ENCODE peak calls at places on chromosomes 12 and 14, in six cellular contexts. L is Panc1; C is GM20000; A is mammary epithelial cell; U is CD4-positive, alpha-beta T cell; Z is body of pancreas. Y is an unnamed sample.

GRCh38 chr12:15679146-15679545 is 110.0 kb downstream of the EPS8 start:
- DNase-seq in L (no peak), C (no peak), A (no peak), U (no peak), Z (no peak), Y (no peak)

GRCh38 chr14:105168979-105169507 is 467 bp upstream of the JAG2 start:
- DNase-seq in L (no peak), C (no peak), A (peak; percentile 29), U (no peak), Z (no peak), Y (peak; percentile 40)

GRCh38 chr12:110853856-110854255 is 7.1 kb downstream of the CCDC63 start:
- DNase-seq in L (no peak), C (no peak), A (no peak), U (no peak), Z (no peak), Y (no peak)

GRCh38 chr14:71365305-71365865 is 458.1 kb downstream of the PCNX1 start:
- DNase-seq in L (no peak), C (no peak), A (no peak), U (no peak), Z (no peak), Y (no peak)

GRCh38 chr14:92922155-92922735 is 705 bp upstream of the CHGA start:
- DNase-seq in L (no peak), C (no peak), A (no peak), U (no peak), Z (no peak), Y (no peak)

GRCh38 chr12:64534672-64535199 is 75.6 kb upstream of the RASSF3 start:
- DNase-seq in L (no peak), C (no peak), A (no peak), U (no peak), Z (no peak), Y (no peak)

GRCh38 chr12:79933043-79933442 is 1.9 kb downstream of the PPP1R12A start:
- DNase-seq in L (no peak), C (no peak), A (no peak), U (no peak), Z (no peak), Y (no peak)

GRCh38 chr14:91985008-91985407 is 37.5 kb upstream of the FBLN5 start:
- DNase-seq in L (no peak), C (no peak), A (peak; percentile 3), U (no peak), Z (no peak), Y (no peak)

GRCh38 chr12:6553051-6553868 is 2.6 kb downstream of the IFFO1 start:
- DNase-seq in L (no peak), C (no peak), A (no peak), U (no peak), Z (no peak), Y (no peak)

GRCh38 chr12:120013659-120014380 is 24.8 kb downstream of the BICDL1 start:
- DNase-seq in L (peak; percentile 33), C (peak; percentile 63), A (peak; percentile 40), U (no peak), Z (no peak), Y (no peak)

GRCh38 chr12:107612508-107612907 is 73.1 kb upstream of the PWP1 start:
- DNase-seq in L (no peak), C (no peak), A (no peak), U (no peak), Z (no peak), Y (no peak)

GRCh38 chr14:60760209-60760608 is 25.6 kb downstream of the MNAT1 start:
- DNase-seq in L (no peak), C (no peak), A (no peak), U (no peak), Z (no peak), Y (no peak)

GRCh38 chr12:127381043-127381668 is 885.8 kb upstream of the TMEM132C start:
- DNase-seq in L (no peak), C (peak; percentile 75), A (peak; percentile 21), U (no peak), Z (peak; percentile 16), Y (peak; percentile 16)

GRCh38 chr12:45200497-45201043 is 15.3 kb upstream of the ANO6 start:
- DNase-seq in L (no peak), C (no peak), A (peak; percentile 51), U (no peak), Z (no peak), Y (no peak)

GRCh38 chr12:53211476-53212381 is 4.7 kb upstream of the ITGB7 start:
- DNase-seq in L (no peak), C (no peak), A (no peak), U (no peak), Z (no peak), Y (no peak)

GRCh38 chr14:53149656-53150319 is 3.3 kb downstream of the DDHD1 start:
- DNase-seq in L (no peak), C (no peak), A (no peak), U (no peak), Z (no peak), Y (no peak)

GRCh38 chr12:124664395-124665111 is 97.1 kb upstream of the NCOR2 start:
- DNase-seq in L (no peak), C (no peak), A (no peak), U (no peak), Z (no peak), Y (no peak)

GRCh38 chr14:71586131-71586893 is 345.9 kb upstream of the RGS6 start:
- DNase-seq in L (no peak), C (no peak), A (peak; percentile 16), U (no peak), Z (no peak), Y (no peak)

GRCh38 chr12:2052861-2053674 is at the start of gene CACNA1C:
- DNase-seq in L (no peak), C (peak; percentile 67), A (peak; percentile 43), U (no peak), Z (no peak), Y (no peak)

DNA sequence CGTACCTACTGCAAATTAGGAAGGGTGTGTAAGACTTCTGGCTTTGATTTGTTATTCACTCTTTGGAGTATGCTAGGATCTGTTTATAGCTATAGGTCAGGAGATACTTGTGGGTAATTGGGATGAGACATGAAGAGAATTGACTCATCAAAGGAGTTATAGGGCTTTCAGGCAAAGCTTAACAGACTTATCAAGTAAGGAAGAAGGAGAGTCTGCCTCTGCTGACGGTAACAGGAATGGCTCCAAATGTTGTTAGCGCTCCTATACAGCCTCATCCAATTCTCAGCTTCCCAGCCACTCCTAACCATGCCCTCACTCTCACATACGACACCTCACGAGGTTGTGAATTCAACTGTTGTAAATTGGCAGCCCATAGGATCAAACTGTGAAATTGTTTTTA is 140.5 kb downstream of the KCNA5 start:
- DNase-seq in L (no peak), C (no peak), A (peak; percentile 15), U (no peak), Z (no peak), Y (no peak)
- TF ChIP-seq CTCF in L (no peak), C (no peak), A (no peak), U (no peak), Z (no peak), Y (no peak)

GRCh38 chr12:62995097-62995496 is 60.1 kb upstream of the PPM1H start:
- DNase-seq in L (no peak), C (no peak), A (no peak), U (no peak), Z (no peak), Y (no peak)
- TF ChIP-seq CTCF in L (no peak), C (no peak), A (no peak), U (no peak), Z (no peak), Y (no peak)

DNA sequence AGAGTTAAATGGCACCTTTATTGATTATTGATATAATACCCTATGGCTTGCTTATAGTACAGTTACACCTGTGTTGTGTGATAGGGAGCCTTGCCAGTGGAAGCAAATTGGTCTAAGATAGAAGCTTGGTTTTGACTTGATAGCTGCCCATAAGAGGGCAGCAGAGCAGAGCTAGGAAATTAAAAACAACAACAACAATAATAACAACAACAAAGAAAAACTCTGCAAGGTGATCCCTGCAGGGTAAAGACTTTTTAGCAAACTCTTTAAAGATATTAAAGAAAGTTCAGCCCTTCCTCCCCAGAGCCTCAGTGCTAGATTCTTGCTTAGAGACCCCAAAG is 18.0 kb upstream of the RNASE10 start:
- DNase-seq in L (no peak), C (no peak), A (no peak), U (no peak), Z (no peak), Y (no peak)
- TF ChIP-seq CTCF in L (peak; percentile 30), C (no peak), A (peak; percentile 24), U (no peak), Z (no peak), Y (no peak)

GRCh38 chr14:66610154-66610563 is 102.2 kb downstream of the GPHN start:
- DNase-seq in L (no peak), C (no peak), A (no peak), U (no peak), Z (no peak), Y (no peak)
- TF ChIP-seq CTCF in L (peak; percentile 73), C (no peak), A (peak; percentile 41), U (no peak), Z (no peak), Y (no peak)

GRCh38 chr14:100239840-100240724 is 1.1 kb downstream of the YY1 start:
- DNase-seq in L (no peak), C (peak; percentile 95), A (peak; percentile 93), U (peak; percentile 65), Z (peak; percentile 85), Y (peak; percentile 80)

GRCh38 chr14:100237735-100238418 is 1.1 kb upstream of the YY1 start:
- DNase-seq in L (no peak), C (peak; percentile 68), A (peak; percentile 62), U (peak; percentile 39), Z (peak; percentile 61), Y (peak; percentile 59)

GRCh38 chr14:100238419-100239199 is at the start of gene YY1:
- DNase-seq in L (no peak), C (peak; percentile 100), A (peak; percentile 98), U (peak; percentile 98), Z (peak; percentile 99), Y (peak; percentile 99)

GRCh38 chr14:100240725-100241032 is 1.7 kb downstream of the YY1 start:
- DNase-seq in L (no peak), C (no peak), A (no peak), U (no peak), Z (no peak), Y (no peak)

GRCh38 chr14:100239200-100239839 is 376 bp downstream of the YY1 start:
- DNase-seq in L (no peak), C (no peak), A (no peak), U (no peak), Z (peak; percentile 43), Y (peak; percentile 46)
- TF ChIP-seq CTCF in L (no peak), C (no peak), A (no peak), U (no peak), Z (no peak), Y (no peak)

GRCh38 chr12:49296836-49297694 is 2.1 kb downstream of the PRPH start:
- DNase-seq in L (no peak), C (peak; percentile 79), A (peak; percentile 55), U (no peak), Z (peak; percentile 51), Y (no peak)

GRCh38 chr12:49297695-49298060 is 2.7 kb downstream of the PRPH start:
- DNase-seq in L (no peak), C (no peak), A (no peak), U (no peak), Z (no peak), Y (no peak)

GRCh38 chr12:49295087-49296001 is at the start of gene PRPH:
- DNase-seq in L (no peak), C (peak; percentile 26), A (no peak), U (no peak), Z (no peak), Y (no peak)

GRCh38 chr12:49296034-49296835 is 1.3 kb downstream of the PRPH start:
- DNase-seq in L (no peak), C (peak; percentile 92), A (no peak), U (peak; percentile 53), Z (peak; percentile 59), Y (no peak)

GRCh38 chr12:49298160-49298559 is 3.2 kb downstream of the PRPH start:
- DNase-seq in L (no peak), C (peak; percentile 26), A (no peak), U (no peak), Z (no peak), Y (no peak)
- TF ChIP-seq CTCF in L (peak; percentile 41), C (no peak), A (peak; percentile 54), U (no peak), Z (no peak), Y (no peak)

Y was measured in natural killer cell.